ENCODE peak calls at places on chromosomes 3 and 15, in ten cellular contexts. A, S, I, N, R, D, V, T, C and L are unnamed samples.
A peak's percentile ranks its signal among the peaks of the same experiment; 100 is the strongest.

GRCh38 chr15:70585707-70586034 is 177.7 kb downstream of the UACA start:
- DNase-seq in A (no peak), S (no peak), I (no peak), N (peak; percentile 79), R (no peak), D (no peak), V (no peak), T (no peak), C (no peak), L (no peak)

GRCh38 chr3:101122678-101123077 is 129.5 kb upstream of the ABI3BP start:
- DNase-seq in A (no peak), S (no peak), I (no peak), N (no peak), R (no peak), D (no peak), V (no peak), T (no peak), C (no peak), L (no peak)

GRCh38 chr3:152524198-152525140 is 255.7 kb downstream of the MBNL1 start:
- DNase-seq in A (peak; percentile 61), S (no peak), I (peak; percentile 57), N (peak; percentile 69), R (peak; percentile 12), D (peak; percentile 17), V (peak; percentile 64), T (no peak), C (no peak), L (peak; percentile 33)

GRCh38 chr3:142275856-142276255 is 50.5 kb upstream of the GK5 start:
- DNase-seq in A (no peak), S (no peak), I (no peak), N (peak; percentile 73), R (no peak), D (peak; percentile 92), V (peak; percentile 72), T (peak; percentile 90), C (no peak), L (no peak)

GRCh38 chr3:183826854-183827253 is 1.5 kb upstream of the MAP6D1 start:
- DNase-seq in A (no peak), S (no peak), I (no peak), N (no peak), R (peak; percentile 54), D (no peak), V (no peak), T (no peak), C (no peak), L (no peak)

GRCh38 chr3:28699283-28699682 is 350.7 kb upstream of the AZI2 start:
- DNase-seq in A (no peak), S (no peak), I (no peak), N (no peak), R (no peak), D (no peak), V (peak; percentile 29), T (no peak), C (no peak), L (no peak)

GRCh38 chr3:38143511-38143910 is 5.0 kb downstream of the MYD88 start:
- DNase-seq in A (no peak), S (peak; percentile 32), I (no peak), N (no peak), R (no peak), D (no peak), V (no peak), T (no peak), C (no peak), L (no peak)

GRCh38 chr3:71142440-71143161 is 440.9 kb downstream of the FOXP1 start:
- DNase-seq in A (peak; percentile 53), S (no peak), I (peak; percentile 49), N (peak; percentile 42), R (peak; percentile 19), D (no peak), V (no peak), T (no peak), C (no peak), L (no peak)

GRCh38 chr15:59176653-59177444 is 29.8 kb upstream of the LDHAL6B start:
- DNase-seq in A (no peak), S (no peak), I (no peak), N (no peak), R (no peak), D (no peak), V (no peak), T (no peak), C (no peak), L (no peak)

GRCh38 chr3:188780188-188781147 is 391.3 kb upstream of the TPRG1 start:
- DNase-seq in A (no peak), S (no peak), I (no peak), N (peak; percentile 22), R (no peak), D (no peak), V (peak; percentile 63), T (no peak), C (peak; percentile 75), L (no peak)

GRCh38 chr3:113166719-113167492 is 44.5 kb upstream of the BOC start:
- DNase-seq in A (no peak), S (no peak), I (peak; percentile 55), N (no peak), R (no peak), D (peak; percentile 52), V (no peak), T (no peak), C (no peak), L (no peak)

GRCh38 chr3:184679056-184679502 is 32.8 kb downstream of the MAGEF1 start:
- DNase-seq in A (no peak), S (no peak), I (peak; percentile 80), N (no peak), R (peak; percentile 89), D (no peak), V (no peak), T (no peak), C (no peak), L (no peak)

GRCh38 chr3:127671523-127672428 is 976 bp upstream of the ABTB1 start:
- DNase-seq in A (no peak), S (no peak), I (peak; percentile 23), N (peak; percentile 33), R (peak; percentile 79), D (no peak), V (no peak), T (no peak), C (peak; percentile 69), L (peak; percentile 29)

GRCh38 chr3:105352976-105353375 is 13.7 kb upstream of the ALCAM start:
- DNase-seq in A (no peak), S (no peak), I (no peak), N (no peak), R (no peak), D (no peak), V (no peak), T (no peak), C (no peak), L (no peak)

GRCh38 chr3:105351821-105352220 is 14.9 kb upstream of the ALCAM start:
- DNase-seq in A (no peak), S (no peak), I (no peak), N (no peak), R (no peak), D (no peak), V (peak; percentile 92), T (peak; percentile 76), C (no peak), L (no peak)

GRCh38 chr3:105355355-105356063 is 11.2 kb upstream of the ALCAM start:
- DNase-seq in A (no peak), S (no peak), I (no peak), N (peak; percentile 57), R (no peak), D (no peak), V (peak; percentile 88), T (no peak), C (no peak), L (no peak)

GRCh38 chr3:105354429-105354828 is 12.3 kb upstream of the ALCAM start:
- DNase-seq in A (no peak), S (no peak), I (peak; percentile 52), N (no peak), R (peak; percentile 18), D (no peak), V (no peak), T (no peak), C (no peak), L (no peak)

GRCh38 chr3:105353485-105354161 is 13.1 kb upstream of the ALCAM start:
- DNase-seq in A (peak; percentile 17), S (peak; percentile 62), I (peak; percentile 54), N (no peak), R (peak; percentile 5), D (no peak), V (peak; percentile 70), T (peak; percentile 64), C (no peak), L (no peak)
- H3K4me3 ChIP-seq in A (no peak overlapping the region), S (peak overlapping the region; percentile 41), I (peak overlapping the region; percentile 57), N (no peak overlapping the region), R (peak overlapping the region; percentile 47), D (peak overlapping the region; percentile 31), V (peak overlapping the region; percentile 29), T (peak overlapping the region; percentile 31), C (peak overlapping the region; percentile 34), L (peak overlapping the region; percentile 41)

GRCh38 chr3:196207159-196207832 is 3.9 kb downstream of the ZDHHC19 start:
- DNase-seq in A (no peak), S (peak; percentile 74), I (peak; percentile 71), N (no peak), R (peak; percentile 96), D (no peak), V (no peak), T (no peak), C (no peak), L (no peak)
- H3K4me3 ChIP-seq in A (peak overlapping the region; percentile 78), S (peak overlapping the region; percentile 33), I (peak overlapping the region; percentile 47), N (no peak overlapping the region), R (peak overlapping the region; percentile 72), D (no peak overlapping the region), V (peak overlapping the region; percentile 24), T (peak overlapping the region; percentile 88), C (no peak overlapping the region), L (peak overlapping the region; percentile 38)

DNA sequence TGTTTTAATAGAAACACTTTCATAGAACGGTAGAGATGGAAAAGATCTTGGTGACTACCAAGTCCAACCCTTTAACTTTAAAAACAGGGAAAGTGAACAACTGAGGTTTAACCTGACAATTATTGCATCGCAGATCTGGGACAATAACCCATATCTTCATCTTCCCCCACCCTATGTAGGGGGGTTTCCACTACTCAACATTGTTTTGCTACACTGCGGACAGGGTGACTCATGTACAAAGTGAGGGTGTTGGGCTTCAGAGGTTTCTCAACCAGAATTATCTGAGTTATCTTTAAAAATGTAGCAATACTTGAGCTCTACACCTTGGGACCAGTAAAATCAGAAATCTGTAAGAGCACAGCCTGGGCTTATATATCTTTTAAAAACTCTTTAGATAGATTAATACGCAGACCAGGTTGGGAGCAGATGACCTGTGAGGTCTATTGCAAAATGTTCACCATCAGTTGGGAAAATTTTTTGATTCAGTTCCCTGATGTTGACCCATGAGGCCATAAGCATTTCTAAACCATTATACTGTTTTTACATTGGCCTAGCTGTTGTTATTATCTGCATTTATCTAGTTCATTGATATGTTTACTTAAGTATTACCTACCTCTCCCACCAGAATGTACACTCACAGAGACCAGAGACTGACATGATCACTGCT is 103.6 kb upstream of the ICE2 start:
- DNase-seq in A (no peak), S (no peak), I (no peak), N (no peak), R (no peak), D (no peak), V (no peak), T (no peak), C (no peak), L (no peak)
- H3K4me3 ChIP-seq in A (no peak overlapping the region), S (no peak overlapping the region), I (no peak overlapping the region), N (no peak overlapping the region), R (no peak overlapping the region), D (no peak overlapping the region), V (no peak overlapping the region), T (no peak overlapping the region), C (no peak overlapping the region), L (no peak overlapping the region)

DNA sequence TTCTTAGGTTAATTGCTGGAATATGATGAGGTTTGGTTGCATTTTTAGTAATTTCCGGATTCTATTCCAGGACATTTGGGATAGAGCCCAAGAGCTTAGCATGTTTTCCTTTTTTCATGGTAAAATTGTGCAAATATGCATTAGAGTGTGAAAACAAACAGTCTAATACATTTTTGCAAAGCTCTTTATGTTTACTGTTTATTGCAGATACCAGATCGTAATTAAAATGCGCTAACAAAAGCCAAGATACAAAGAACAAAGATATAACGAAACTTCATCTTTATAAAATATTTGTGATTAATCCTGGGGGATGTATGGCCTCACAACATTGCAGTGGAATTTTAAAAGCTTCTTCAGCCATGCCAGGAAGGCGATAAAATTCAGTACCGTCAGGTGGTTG is 94.5 kb upstream of the TBC1D5 start:
- DNase-seq in A (no peak), S (no peak), I (no peak), N (no peak), R (no peak), D (no peak), V (no peak), T (no peak), C (no peak), L (no peak)
- H3K4me3 ChIP-seq in A (no peak overlapping the region), S (no peak overlapping the region), I (no peak overlapping the region), N (no peak overlapping the region), R (no peak overlapping the region), D (no peak overlapping the region), V (no peak overlapping the region), T (no peak overlapping the region), C (no peak overlapping the region), L (no peak overlapping the region)